ENCODE peak calls at places on chromosomes 5 and 9, in seven cellular contexts. Z, R, Q, H, A, B and D are unnamed samples.

GRCh38 chr9:115292584-115293271 is 174.8 kb upstream of the TNC start:
- DNase-seq in Z (no peak), R (no peak), Q (no peak), H (no peak), A (no peak), B (no peak), D (no peak)

GRCh38 chr5:140642718-140643117 is 3.5 kb downstream of the TMCO6 start:
- DNase-seq in Z (no peak), R (no peak), Q (no peak), H (no peak), A (no peak), B (no peak), D (no peak)

GRCh38 chr9:132989414-132989996 is 11.0 kb downstream of the GFI1B start:
- DNase-seq in Z (no peak), R (no peak), Q (no peak), H (no peak), A (no peak), B (no peak), D (no peak)

GRCh38 chr9:136141716-136142415 is 23.2 kb upstream of the TMEM250 start:
- DNase-seq in Z (no peak), R (no peak), Q (no peak), H (no peak), A (no peak), B (no peak), D (no peak)

GRCh38 chr9:99020786-99021436 is 77.2 kb downstream of the COL15A1 start:
- DNase-seq in Z (no peak), R (no peak), Q (no peak), H (no peak), A (no peak), B (no peak), D (no peak)

GRCh38 chr5:53965459-53965858 is 344.9 kb downstream of the ARL15 start:
- DNase-seq in Z (no peak), R (no peak), Q (no peak), H (peak; percentile 47), A (no peak), B (no peak), D (no peak)

GRCh38 chr9:32554107-32554506 is 1.7 kb upstream of the TOPORS start:
- DNase-seq in Z (no peak), R (no peak), Q (no peak), H (no peak), A (no peak), B (no peak), D (no peak)

GRCh38 chr5:170643591-170643990 is 139.8 kb downstream of the KCNIP1 start:
- DNase-seq in Z (no peak), R (no peak), Q (no peak), H (no peak), A (no peak), B (no peak), D (no peak)

GRCh38 chr9:87834357-87834756 is 48.3 kb upstream of the SPATA31E1 start:
- DNase-seq in Z (no peak), R (no peak), Q (peak; percentile 27), H (no peak), A (no peak), B (no peak), D (no peak)

GRCh38 chr9:128393171-128393761 is 22.1 kb downstream of the URM1 start:
- DNase-seq in Z (no peak), R (no peak), Q (no peak), H (no peak), A (no peak), B (no peak), D (no peak)

GRCh38 chr9:87685871-87686519 is 39.9 kb upstream of the CTSL start:
- DNase-seq in Z (no peak), R (no peak), Q (no peak), H (peak; percentile 17), A (no peak), B (no peak), D (no peak)

GRCh38 chr9:112078432-112078831 is 96.7 kb downstream of the SUSD1 start:
- DNase-seq in Z (no peak), R (no peak), Q (peak; percentile 18), H (no peak), A (no peak), B (no peak), D (no peak)

DNA sequence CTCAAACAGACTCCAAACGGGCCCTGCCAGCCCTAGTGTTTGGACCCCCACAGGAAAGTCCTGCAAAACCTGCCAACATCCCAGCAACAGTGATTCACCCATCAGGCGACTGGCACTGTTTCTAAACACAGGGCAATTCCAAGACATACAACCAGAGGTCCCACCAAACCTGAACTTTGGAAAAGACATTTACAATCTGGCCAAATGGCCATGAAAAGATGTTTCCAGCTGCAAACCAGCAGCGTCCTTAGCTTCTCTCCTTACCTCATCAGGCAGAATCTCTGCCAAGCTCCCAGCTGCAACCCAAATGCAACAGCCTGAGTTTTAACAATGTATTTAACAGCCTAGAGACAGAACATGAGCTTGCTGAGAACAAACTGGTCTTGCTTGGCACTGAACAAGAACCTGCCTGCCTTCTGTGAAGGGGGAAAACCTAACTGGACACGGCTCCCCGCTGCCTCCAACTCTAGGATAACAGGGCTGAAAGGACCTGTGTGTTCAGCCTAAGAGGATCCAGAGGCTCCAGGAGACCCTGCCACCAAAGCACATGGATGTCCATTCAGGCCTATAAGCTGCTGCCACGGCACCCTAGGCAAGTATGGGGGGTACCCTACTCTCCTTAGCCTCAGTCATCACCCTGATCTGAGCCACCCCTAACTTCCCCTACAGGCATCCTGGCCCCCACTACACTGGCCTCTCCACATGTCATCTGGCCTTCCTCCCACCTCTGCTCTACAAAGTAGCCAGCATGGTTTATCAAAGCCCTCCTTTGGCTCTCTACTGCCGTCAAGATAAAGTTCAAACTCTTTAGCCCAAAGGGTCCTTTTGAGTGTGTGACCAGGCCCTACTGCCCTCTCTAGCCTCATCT is 5.6 kb downstream of the P4HA2 start:
- DNase-seq in Z (no peak), R (peak; percentile 82), Q (peak; percentile 38), H (peak; percentile 34), A (no peak), B (peak; percentile 71), D (no peak)
- TF ChIP-seq CTCF in Z (no peak), R (peak; percentile 13), Q (no peak), H (peak; percentile 55), A (no peak), B (peak; percentile 24), D (no peak)

GRCh38 chr9:801399-802071 is 40.0 kb upstream of the DMRT1 start:
- DNase-seq in Z (peak; percentile 30), R (no peak), Q (no peak), H (peak; percentile 35), A (no peak), B (no peak), D (no peak)

GRCh38 chr9:811101-811531 is 30.4 kb upstream of the DMRT1 start:
- DNase-seq in Z (peak; percentile 73), R (no peak), Q (no peak), H (peak; percentile 51), A (no peak), B (peak; percentile 49), D (no peak)

GRCh38 chr9:805151-805550 is 36.3 kb upstream of the DMRT1 start:
- DNase-seq in Z (no peak), R (no peak), Q (no peak), H (no peak), A (no peak), B (no peak), D (no peak)

GRCh38 chr9:804026-804425 is 37.5 kb upstream of the DMRT1 start:
- DNase-seq in Z (no peak), R (no peak), Q (no peak), H (no peak), A (no peak), B (no peak), D (no peak)

GRCh38 chr9:806285-807156 is 35.0 kb upstream of the DMRT1 start:
- DNase-seq in Z (peak; percentile 24), R (no peak), Q (no peak), H (peak; percentile 25), A (no peak), B (no peak), D (no peak)
- TF ChIP-seq CTCF in Z (peak; percentile 76), R (peak; percentile 61), Q (peak; percentile 52), H (peak; percentile 89), A (no peak), B (peak; percentile 81), D (no peak)

DNA sequence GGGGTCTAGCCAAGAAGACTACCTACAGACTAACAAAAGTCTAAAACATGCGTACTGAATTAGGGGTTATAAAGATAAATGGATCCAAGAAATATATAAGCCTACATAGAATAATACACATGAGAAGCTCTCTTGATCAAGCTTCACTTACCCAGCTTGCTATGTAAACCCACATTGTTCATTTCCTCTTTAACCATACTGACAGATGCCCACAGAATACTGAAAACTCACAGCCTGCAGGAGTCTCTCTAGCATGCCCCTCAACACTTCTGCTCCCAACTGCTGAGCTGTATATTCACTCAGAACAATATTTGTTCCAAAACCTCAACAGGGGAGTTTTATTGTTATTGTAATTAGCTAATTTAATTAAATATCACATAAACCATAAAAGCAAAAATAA is 52.4 kb downstream of the RFX3 start:
- DNase-seq in Z (no peak), R (no peak), Q (no peak), H (no peak), A (no peak), B (no peak), D (no peak)
- TF ChIP-seq CTCF in Z (no peak), R (no peak), Q (no peak), H (no peak), A (no peak), B (no peak), D (no peak)

DNA sequence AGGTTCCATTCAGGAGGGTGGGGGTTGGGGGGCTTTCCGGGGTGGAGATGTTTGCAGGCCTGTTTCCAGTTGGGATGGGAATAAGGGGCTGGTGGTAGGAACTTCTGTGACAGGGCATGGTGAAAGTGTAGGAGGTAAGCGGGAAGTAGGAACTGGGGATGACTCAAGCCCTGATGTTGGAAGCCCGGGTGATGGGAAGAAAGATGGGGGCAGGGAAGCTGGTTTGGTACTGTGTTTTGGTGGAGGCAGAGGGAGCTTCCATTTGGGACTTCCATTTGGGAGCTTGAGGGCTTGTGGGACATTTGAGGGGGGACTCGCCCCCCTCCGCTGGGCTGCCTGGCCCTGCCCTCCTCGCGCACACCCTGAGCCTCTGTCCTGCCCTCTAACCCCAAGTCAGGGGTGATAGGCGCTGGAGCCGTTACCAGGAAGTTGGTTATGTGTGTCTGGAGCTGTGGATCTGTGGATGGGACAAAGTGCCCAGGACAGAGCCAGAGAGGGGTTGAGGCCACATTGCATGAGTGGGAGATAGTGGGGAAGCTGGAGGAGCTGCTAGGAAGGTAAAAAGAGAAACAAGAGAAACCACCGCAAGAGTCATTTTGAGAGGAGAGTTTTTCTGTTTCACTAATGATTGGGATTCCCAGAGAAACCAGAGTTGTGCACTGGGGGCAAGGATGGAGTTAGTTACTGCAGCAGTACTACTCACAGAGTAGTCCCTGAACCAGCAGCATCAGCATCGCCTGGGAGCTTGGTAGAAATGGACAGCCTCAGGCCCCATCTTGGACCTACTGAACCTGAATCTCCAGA is 6.6 kb downstream of the RGS14 start:
- DNase-seq in Z (no peak), R (no peak), Q (no peak), H (no peak), A (no peak), B (no peak), D (no peak)
- TF ChIP-seq CTCF in Z (no peak), R (no peak), Q (no peak), H (no peak), A (no peak), B (no peak), D (no peak)